ENCODE peak calls at places on chromosomes 3 and 15, in ten cellular contexts. One of them, this sample, is unnamed.

GRCh38 chr3:31066999-31067398 is 172.5 kb upstream of the GADL1 start:
- DNase-seq in NCI-H1105 treated with DMSO at 0.1 percent for 48 hours: no peak
- DNase-seq in GM23338: no peak
- DNase-seq in Caco-2: no peak
- DNase-seq in H9: no peak
- DNase-seq in foreskin fibroblast: peak; percentile 96
- DNase-seq in stomach: no peak
- DNase-seq in testis: no peak
- DNase-seq in NCI-H187: no peak
- DNase-seq in activated naive CD8-positive, alpha-beta T cell treated with anti-CD3 and anti-CD28 coated beads for 36 hours: no peak
- DNase-seq in this sample: no peak

GRCh38 chr3:9730747-9731205 is 759 bp upstream of the BRPF1 start:
- DNase-seq in foreskin fibroblast: no peak
- DNase-seq in Caco-2: no peak
- DNase-seq in GM23338: peak; percentile 96
- DNase-seq in H9: no peak
- DNase-seq in activated naive CD8-positive, alpha-beta T cell treated with anti-CD3 and anti-CD28 coated beads for 36 hours: no peak
- DNase-seq in NCI-H187: peak; percentile 59
- DNase-seq in stomach: no peak
- DNase-seq in NCI-H1105 treated with DMSO at 0.1 percent for 48 hours: no peak
- DNase-seq in testis: no peak
- DNase-seq in this sample: peak; percentile 92

GRCh38 chr3:27428446-27428845 is 55.7 kb downstream of the SLC4A7 start:
- DNase-seq in testis: no peak
- DNase-seq in stomach: no peak
- DNase-seq in activated naive CD8-positive, alpha-beta T cell treated with anti-CD3 and anti-CD28 coated beads for 36 hours: no peak
- DNase-seq in foreskin fibroblast: peak; percentile 33
- DNase-seq in GM23338: no peak
- DNase-seq in H9: no peak
- DNase-seq in Caco-2: no peak
- DNase-seq in NCI-H1105 treated with DMSO at 0.1 percent for 48 hours: no peak
- DNase-seq in NCI-H187: no peak
- DNase-seq in this sample: no peak

GRCh38 chr3:127770671-127771370 is 51.5 kb downstream of the MGLL start:
- DNase-seq in NCI-H187: no peak
- DNase-seq in activated naive CD8-positive, alpha-beta T cell treated with anti-CD3 and anti-CD28 coated beads for 36 hours: no peak
- DNase-seq in foreskin fibroblast: peak; percentile 61
- DNase-seq in stomach: no peak
- DNase-seq in Caco-2: no peak
- DNase-seq in GM23338: no peak
- DNase-seq in H9: no peak
- DNase-seq in NCI-H1105 treated with DMSO at 0.1 percent for 48 hours: no peak
- DNase-seq in testis: no peak
- DNase-seq in this sample: no peak

GRCh38 chr15:31197497-31198414 is 96.2 kb upstream of the TRPM1 start:
- DNase-seq in testis: peak; percentile 69
- DNase-seq in Caco-2: no peak
- DNase-seq in activated naive CD8-positive, alpha-beta T cell treated with anti-CD3 and anti-CD28 coated beads for 36 hours: peak; percentile 55
- DNase-seq in GM23338: peak; percentile 80
- DNase-seq in stomach: peak; percentile 54
- DNase-seq in NCI-H1105 treated with DMSO at 0.1 percent for 48 hours: no peak
- DNase-seq in H9: peak; percentile 84
- DNase-seq in foreskin fibroblast: peak; percentile 39
- DNase-seq in NCI-H187: no peak
- DNase-seq in this sample: peak; percentile 79

GRCh38 chr3:107431048-107431297 is 53.7 kb downstream of the CCDC54 start:
- DNase-seq in NCI-H1105 treated with DMSO at 0.1 percent for 48 hours: no peak
- DNase-seq in GM23338: peak; percentile 42
- DNase-seq in activated naive CD8-positive, alpha-beta T cell treated with anti-CD3 and anti-CD28 coated beads for 36 hours: peak; percentile 42
- DNase-seq in H9: no peak
- DNase-seq in NCI-H187: no peak
- DNase-seq in foreskin fibroblast: peak; percentile 56
- DNase-seq in Caco-2: no peak
- DNase-seq in stomach: no peak
- DNase-seq in testis: peak; percentile 65
- DNase-seq in this sample: no peak

GRCh38 chr3:36957862-36958686 is 13.2 kb upstream of the TRANK1 start:
- DNase-seq in Caco-2: no peak
- DNase-seq in H9: no peak
- DNase-seq in activated naive CD8-positive, alpha-beta T cell treated with anti-CD3 and anti-CD28 coated beads for 36 hours: no peak
- DNase-seq in foreskin fibroblast: peak; percentile 78
- DNase-seq in NCI-H187: no peak
- DNase-seq in GM23338: no peak
- DNase-seq in NCI-H1105 treated with DMSO at 0.1 percent for 48 hours: no peak
- DNase-seq in stomach: no peak
- DNase-seq in testis: no peak
- DNase-seq in this sample: no peak

GRCh38 chr15:48823237-48823636 is 12.4 kb upstream of the CEP152 start:
- DNase-seq in GM23338: peak; percentile 69
- DNase-seq in activated naive CD8-positive, alpha-beta T cell treated with anti-CD3 and anti-CD28 coated beads for 36 hours: no peak
- DNase-seq in foreskin fibroblast: peak; percentile 49
- DNase-seq in NCI-H187: no peak
- DNase-seq in stomach: no peak
- DNase-seq in Caco-2: no peak
- DNase-seq in NCI-H1105 treated with DMSO at 0.1 percent for 48 hours: no peak
- DNase-seq in testis: no peak
- DNase-seq in H9: peak; percentile 68
- DNase-seq in this sample: peak; percentile 31

This sample was measured in H7.